ENCODE peak calls at places on chromosomes 5 and 9, in six cellular contexts. K is HEK293T, Q is left cardiac atrium, P is hypothalamus, F is NCI-H69, H is ACHN. A is an unnamed sample.

GRCh38 chr5:167895899-167896659 is 395.4 kb upstream of the WWC1 start:
- DNase-seq in K (no peak), Q (no peak), P (no peak), F (peak), H (no peak), A (no peak)

GRCh38 chr5:6359941-6360683 is 18.2 kb downstream of the MED10 start:
- DNase-seq in K (no peak), Q (no peak), P (no peak), F (peak), H (no peak), A (peak)

GRCh38 chr5:174532453-174533126 is 191.8 kb upstream of the MSX2 start:
- DNase-seq in K (peak), Q (peak), P (no peak), F (peak), H (peak), A (no peak)

GRCh38 chr5:21919417-21920022 is 933.6 kb downstream of the CDH12 start:
- DNase-seq in K (peak), Q (no peak), P (no peak), F (peak), H (peak), A (no peak)

GRCh38 chr5:32461441-32462120 is 17.0 kb upstream of the ZFR start:
- DNase-seq in K (no peak), Q (no peak), P (no peak), F (no peak), H (no peak), A (no peak)

GRCh38 chr9:2857564-2858198 is 13.8 kb upstream of the PUM3 start:
- DNase-seq in K (peak), Q (peak), P (peak), F (peak), H (peak), A (peak)

GRCh38 chr5:91925249-91925648 is 542.1 kb upstream of the ARRDC3 start:
- DNase-seq in K (no peak), Q (no peak), P (no peak), F (no peak), H (no peak), A (no peak)

GRCh38 chr9:78013924-78014323 is 17.7 kb downstream of the GNAQ start:
- DNase-seq in K (no peak), Q (no peak), P (no peak), F (no peak), H (no peak), A (no peak)

GRCh38 chr9:121499427-121500164 is at the start of gene GGTA1:
- DNase-seq in K (peak), Q (peak), P (peak), F (peak), H (peak), A (no peak)

GRCh38 chr5:42894057-42894456 is 82.4 kb upstream of the SELENOP start:
- DNase-seq in K (no peak), Q (no peak), P (no peak), F (peak), H (no peak), A (no peak)

GRCh38 chr9:129776566-129776937 is 23.7 kb upstream of the PTGES start:
- DNase-seq in K (no peak), Q (peak), P (no peak), F (no peak), H (no peak), A (no peak)

GRCh38 chr5:28448791-28449190 is 1410.4 kb upstream of the CDH9 start:
- DNase-seq in K (no peak), Q (no peak), P (no peak), F (no peak), H (no peak), A (no peak)

GRCh38 chr5:149831492-149831891 is 101.4 kb downstream of the PPARGC1B start:
- DNase-seq in K (no peak), Q (no peak), P (no peak), F (no peak), H (peak), A (no peak)

GRCh38 chr9:38296853-38297252 is 95.6 kb upstream of the ALDH1B1 start:
- DNase-seq in K (no peak), Q (no peak), P (no peak), F (no peak), H (no peak), A (no peak)

GRCh38 chr9:123562844-123563346 is 206.9 kb downstream of the CRB2 start:
- DNase-seq in K (no peak), Q (no peak), P (no peak), F (no peak), H (peak), A (no peak)

GRCh38 chr9:33159760-33160127 is 7.4 kb downstream of the B4GALT1 start:
- DNase-seq in K (no peak), Q (peak), P (no peak), F (peak), H (no peak), A (peak)

GRCh38 chr5:157222506-157223230 is 42.0 kb downstream of the ITK start:
- DNase-seq in K (no peak), Q (no peak), P (no peak), F (no peak), H (no peak), A (peak)

GRCh38 chr5:116303810-116304209 is 219.0 kb downstream of the COMMD10 start:
- DNase-seq in K (no peak), Q (no peak), P (no peak), F (peak), H (no peak), A (no peak)

GRCh38 chr5:58382131-58382534 is 77.8 kb downstream of the PLK2 start:
- DNase-seq in K (no peak), Q (peak), P (no peak), F (no peak), H (no peak), A (no peak)